ENCODE peak calls at places on chromosomes 2 and 18, in nine cellular contexts. I is foreskin fibroblast; X is GM12865; S is T-helper 2 cell; K is spleen; Q is AG10803; P is H7; G is germinal center; D is stimulated activated CD8-positive, alpha-beta memory T cell treated with anti-CD3 and anti-CD28 coated beads, Interleukin-7, amount 100 ng/mL, for 1 hour. E is an unnamed sample.

GRCh38 chr18:35029770-35030169 is 11.4 kb upstream of the MAPRE2 start:
- DNase-seq in I (no peak), X (peak), S (peak), K (no peak), Q (no peak), P (no peak), G (peak), D (no peak), E (peak)

GRCh38 chr2:15170068-15170775 is 390.9 kb downstream of the NBAS start:
- DNase-seq in I (no peak), X (no peak), S (no peak), K (no peak), Q (peak), P (no peak), G (no peak), D (no peak), E (no peak)

GRCh38 chr2:61658841-61659780 is 121.0 kb upstream of the XPO1 start:
- DNase-seq in I (no peak), X (peak), S (no peak), K (no peak), Q (peak), P (peak), G (peak), D (no peak), E (peak)

GRCh38 chr18:57004366-57005121 is 142.3 kb upstream of the BOD1L2 start:
- DNase-seq in I (peak), X (peak), S (peak), K (no peak), Q (peak), P (no peak), G (no peak), D (no peak), E (no peak)

GRCh38 chr2:118530976-118531375 is 316.5 kb downstream of the EN1 start:
- DNase-seq in I (peak), X (no peak), S (no peak), K (no peak), Q (peak), P (no peak), G (no peak), D (no peak), E (no peak)

GRCh38 chr2:239919779-239920545 is 105.2 kb downstream of the NDUFA10 start:
- DNase-seq in I (no peak), X (no peak), S (no peak), K (peak), Q (no peak), P (peak), G (no peak), D (no peak), E (no peak)

GRCh38 chr2:83022631-83023210 is 1436.4 kb downstream of the SUCLG1 start:
- DNase-seq in I (no peak), X (no peak), S (no peak), K (no peak), Q (peak), P (no peak), G (no peak), D (no peak), E (no peak)

GRCh38 chr18:36737321-36737720 is 91.5 kb downstream of the TPGS2 start:
- DNase-seq in I (no peak), X (no peak), S (no peak), K (no peak), Q (no peak), P (no peak), G (no peak), D (no peak), E (no peak)

GRCh38 chr2:234458466-234458865 is 38.4 kb downstream of the ARL4C start:
- DNase-seq in I (no peak), X (no peak), S (no peak), K (no peak), Q (no peak), P (no peak), G (no peak), D (no peak), E (no peak)

GRCh38 chr2:217733461-217733860 is 269.3 kb downstream of the TNS1 start:
- DNase-seq in I (no peak), X (no peak), S (no peak), K (no peak), Q (peak), P (no peak), G (no peak), D (no peak), E (no peak)

GRCh38 chr2:234994340-234995321 is 42.8 kb downstream of the SH3BP4 start:
- DNase-seq in I (no peak), X (no peak), S (no peak), K (no peak), Q (no peak), P (peak), G (no peak), D (no peak), E (no peak)

GRCh38 chr2:27713201-27713600 is 49.5 kb downstream of the SLC4A1AP start:
- DNase-seq in I (no peak), X (no peak), S (no peak), K (no peak), Q (no peak), P (no peak), G (no peak), D (no peak), E (no peak)

GRCh38 chr2:219871396-219871795 is 244.0 kb downstream of the SLC4A3 start:
- DNase-seq in I (no peak), X (no peak), S (no peak), K (no peak), Q (no peak), P (no peak), G (no peak), D (no peak), E (no peak)

GRCh38 chr2:234427081-234428058 is 69.5 kb downstream of the ARL4C start:
- DNase-seq in I (peak), X (peak), S (peak), K (no peak), Q (peak), P (peak), G (no peak), D (no peak), E (no peak)

GRCh38 chr2:214881647-214882205 is 72.2 kb upstream of the BARD1 start:
- DNase-seq in I (no peak), X (peak), S (no peak), K (no peak), Q (peak), P (no peak), G (no peak), D (no peak), E (no peak)

GRCh38 chr18:56975276-56975675 is 171.6 kb upstream of the BOD1L2 start:
- DNase-seq in I (no peak), X (no peak), S (no peak), K (no peak), Q (no peak), P (no peak), G (no peak), D (no peak), E (no peak)

GRCh38 chr2:121197369-121198091 is 87.5 kb downstream of the TFCP2L1 start:
- DNase-seq in I (peak), X (no peak), S (no peak), K (peak), Q (peak), P (no peak), G (no peak), D (no peak), E (no peak)

GRCh38 chr2:208279236-208279635 is 13.2 kb downstream of the PIKFYVE start:
- DNase-seq in I (no peak), X (no peak), S (no peak), K (no peak), Q (no peak), P (no peak), G (no peak), D (no peak), E (no peak)

GRCh38 chr2:25586726-25587144 is 86.6 kb downstream of the DTNB start:
- DNase-seq in I (peak), X (peak), S (peak), K (no peak), Q (peak), P (peak), G (no peak), D (no peak), E (no peak)

GRCh38 chr2:172226244-172227061 is 123.8 kb upstream of the DLX2 start:
- DNase-seq in I (no peak), X (no peak), S (peak), K (no peak), Q (no peak), P (no peak), G (no peak), D (no peak), E (no peak)

GRCh38 chr18:69401475-69402218 is 959 bp downstream of the DOK6 start:
- DNase-seq in I (peak), X (no peak), S (no peak), K (no peak), Q (peak), P (peak), G (no peak), D (no peak), E (no peak)

GRCh38 chr2:85925216-85925671 is 36.5 kb upstream of the ST3GAL5 start:
- DNase-seq in I (no peak), X (no peak), S (no peak), K (no peak), Q (no peak), P (no peak), G (no peak), D (no peak), E (no peak)

E was measured in B cell.